ENCODE peak calls at places on chromosomes 2 and 18, in six cellular contexts. G is aorta, O is thyroid gland, Y is body of pancreas, T is Karpas-422, I is lung. R is an unnamed sample.

GRCh38 chr18:54828290-54828871 is at the start of gene RAB27B:
- DNase-seq in G (peak; percentile 84), O (peak; percentile 76), Y (peak; percentile 85), T (no peak), I (peak; percentile 85), R (peak; percentile 65)

GRCh38 chr18:47110875-47111274 is 39.4 kb downstream of the HDHD2 start:
- DNase-seq in G (no peak), O (no peak), Y (no peak), T (no peak), I (no peak), R (no peak)

GRCh38 chr2:70994055-70994444 is 623 bp downstream of the TEX261 start:
- DNase-seq in G (no peak), O (no peak), Y (no peak), T (peak; percentile 69), I (peak; percentile 27), R (peak; percentile 33)

GRCh38 chr2:137254081-137254480 is 488.7 kb downstream of the THSD7B start:
- DNase-seq in G (no peak), O (no peak), Y (no peak), T (no peak), I (no peak), R (no peak)

GRCh38 chr2:105118960-105119359 is 81.1 kb downstream of the MRPS9 start:
- DNase-seq in G (no peak), O (peak; percentile 6), Y (no peak), T (no peak), I (no peak), R (no peak)

GRCh38 chr2:119292226-119292625 is 68.6 kb downstream of the STEAP3 start:
- DNase-seq in G (no peak), O (peak; percentile 75), Y (peak; percentile 38), T (no peak), I (no peak), R (peak; percentile 14)

GRCh38 chr2:178193496-178193822 is 853 bp upstream of the OSBPL6 start:
- DNase-seq in G (no peak), O (no peak), Y (no peak), T (no peak), I (no peak), R (no peak)

GRCh38 chr2:76120176-76120575 is 409.5 kb upstream of the GCFC2 start:
- DNase-seq in G (no peak), O (no peak), Y (no peak), T (peak; percentile 37), I (no peak), R (no peak)

GRCh38 chr2:227411990-227412350 is 24.2 kb upstream of the SCYGR1 start:
- DNase-seq in G (no peak), O (no peak), Y (no peak), T (no peak), I (no peak), R (peak; percentile 20)

GRCh38 chr2:164725542-164725941 is 104.3 kb upstream of the GRB14 start:
- DNase-seq in G (no peak), O (no peak), Y (no peak), T (no peak), I (no peak), R (no peak)

GRCh38 chr2:236547725-236548124 is 21.9 kb upstream of the ACKR3 start:
- DNase-seq in G (no peak), O (no peak), Y (no peak), T (no peak), I (no peak), R (no peak)

GRCh38 chr2:160375802-160376469 is 117.7 kb downstream of the RBMS1 start:
- DNase-seq in G (no peak), O (no peak), Y (no peak), T (peak; percentile 34), I (no peak), R (no peak)

GRCh38 chr2:85694052-85695025 is at the start of gene GNLY:
- DNase-seq in G (no peak), O (no peak), Y (no peak), T (no peak), I (no peak), R (no peak)

GRCh38 chr18:36203360-36203895 is 16.1 kb downstream of the MOCOS start:
- DNase-seq in G (no peak), O (no peak), Y (no peak), T (no peak), I (no peak), R (no peak)

GRCh38 chr18:37578886-37579513 is 13.4 kb upstream of the CELF4 start:
- DNase-seq in G (no peak), O (no peak), Y (no peak), T (peak; percentile 52), I (no peak), R (no peak)

GRCh38 chr2:237929979-237930378 is 36.8 kb upstream of the UBE2F start:
- DNase-seq in G (no peak), O (no peak), Y (no peak), T (no peak), I (no peak), R (no peak)

GRCh38 chr2:181952413-181953226 is 33.0 kb upstream of the PPP1R1C start:
- DNase-seq in G (no peak), O (no peak), Y (no peak), T (no peak), I (no peak), R (no peak)

GRCh38 chr2:215982465-215982875 is 30.9 kb downstream of the MREG start:
- DNase-seq in G (no peak), O (no peak), Y (no peak), T (no peak), I (peak; percentile 72), R (no peak)

GRCh38 chr2:139389391-139389790 is 609.2 kb upstream of the NXPH2 start:
- DNase-seq in G (no peak), O (no peak), Y (no peak), T (no peak), I (no peak), R (no peak)

GRCh38 chr2:139394801-139395200 is 614.6 kb upstream of the NXPH2 start:
- DNase-seq in G (no peak), O (no peak), Y (no peak), T (no peak), I (no peak), R (no peak)
- H3K4me3 ChIP-seq in G (no peak overlapping the region), O (no peak overlapping the region), Y (no peak overlapping the region), T (no peak overlapping the region), I (no peak overlapping the region), R (no peak overlapping the region)

GRCh38 chr2:240452471-240453256 is 17.2 kb downstream of the GPC1 start:
- DNase-seq in G (peak; percentile 93), O (peak; percentile 73), Y (peak; percentile 76), T (no peak), I (peak; percentile 66), R (no peak)
- H3K4me1 ChIP-seq in G (no peaks in the 10 kb centered on the region), O (peaks cover 32% of the 10 kb centered on the region), Y (peaks cover 31% of the 10 kb centered on the region), T (peaks cover 14% of the 10 kb centered on the region), I (peaks cover 8% of the 10 kb centered on the region), R (peaks cover 43% of the 10 kb centered on the region)

GRCh38 chr2:64268330-64268729 is 124.1 kb upstream of the PELI1 start:
- DNase-seq in G (no peak), O (no peak), Y (no peak), T (no peak), I (no peak), R (no peak)
- H3K27ac ChIP-seq in G (no peak overlapping the region), O (no peak overlapping the region), Y (no peak overlapping the region), T (no peak overlapping the region), I (no peak overlapping the region), R (no peak overlapping the region)

GRCh38 chr18:61173579-61173978 is 159.7 kb upstream of the CDH20 start:
- DNase-seq in G (no peak), O (no peak), Y (no peak), T (no peak), I (no peak), R (no peak)
- H3K4me3 ChIP-seq in G (no peak overlapping the region), O (no peak overlapping the region), Y (no peak overlapping the region), T (no peak overlapping the region), I (no peak overlapping the region), R (no peak overlapping the region)

GRCh38 chr18:58670561-58671121 is 624 bp upstream of the MALT1 start:
- DNase-seq in G (no peak), O (no peak), Y (no peak), T (no peak), I (no peak), R (no peak)
- H3K4me1 ChIP-seq in G (no peaks in the 10 kb centered on the region), O (peaks cover 7% of the 10 kb centered on the region), Y (peaks cover 20% of the 10 kb centered on the region), T (peaks cover 32% of the 10 kb centered on the region), I (peaks cover 5% of the 10 kb centered on the region), R (peaks cover 4% of the 10 kb centered on the region)

DNA sequence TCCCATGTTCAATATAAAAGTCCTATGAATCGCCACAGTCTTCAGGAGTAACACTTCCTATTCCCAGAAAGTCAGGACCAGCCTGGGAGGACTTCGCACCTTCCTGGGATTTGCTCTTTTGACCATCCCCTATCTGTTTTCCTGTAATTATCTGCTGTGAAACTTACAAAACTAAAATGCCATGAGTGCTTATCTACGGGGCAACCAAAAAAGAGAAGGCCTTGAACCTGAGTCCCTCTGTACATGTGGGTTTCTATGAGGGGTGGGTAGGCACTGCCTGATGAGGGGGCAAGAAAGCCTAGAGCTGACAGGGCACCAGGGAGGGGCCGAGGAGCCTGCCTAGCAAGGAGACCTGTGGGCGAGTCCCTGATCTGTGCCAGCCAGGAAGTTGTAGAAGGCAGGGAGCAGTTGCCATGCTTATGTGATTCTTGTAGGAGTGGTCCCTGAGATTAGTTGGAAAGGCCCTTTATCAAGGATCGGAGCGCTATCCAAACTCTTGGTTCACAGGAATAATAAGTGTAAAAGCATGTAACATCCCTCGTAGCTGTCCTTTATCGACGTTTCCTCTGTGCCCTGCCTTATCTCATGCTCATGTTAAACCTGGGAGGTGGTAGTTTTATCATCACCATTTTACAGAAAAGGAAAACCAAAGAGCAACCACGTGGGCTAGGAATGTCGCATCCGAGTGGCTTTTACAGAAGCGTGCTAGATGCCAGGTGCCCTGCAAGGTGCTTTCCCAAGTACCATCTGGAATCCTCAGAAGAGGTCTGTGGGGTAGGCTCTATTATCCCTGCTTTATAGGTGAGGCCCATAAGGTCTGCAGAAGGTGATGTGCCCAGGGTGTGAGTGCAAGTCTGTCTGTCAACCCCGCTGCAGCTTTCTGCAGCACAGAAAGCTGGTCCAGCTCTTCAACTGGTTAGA is 111.8 kb downstream of the B3GNT2 start:
- DNase-seq in G (no peak), O (peak; percentile 71), Y (no peak), T (no peak), I (no peak), R (no peak)
- H3K27ac ChIP-seq in G (no peak overlapping the region), O (peak overlapping the region; percentile 93), Y (no peak overlapping the region), T (no peak overlapping the region), I (peak overlapping the region; percentile 81), R (no peak overlapping the region)